ENCODE peak calls at places on chromosomes 7 and 10, in nine cellular contexts. V is COR-L47; B is H7; U is cardiac septum; Z is AG04450; D is CD8-positive, alpha-beta T cell; G is retina; F is iris pigment epithelial cell; P is bronchial epithelial cell. X is an unnamed sample.

GRCh38 chr10:58782876-58783859 is 270.5 kb downstream of the BICC1 start:
- DNase-seq in V (no peak), B (no peak), D (no peak), G (peak), U (no peak), Z (no peak), P (no peak), F (peak), X (no peak)

GRCh38 chr10:35821339-35821911 is 179.3 kb upstream of the FZD8 start:
- DNase-seq in B (no peak), Z (no peak), U (no peak), V (no peak), F (peak), P (peak), G (no peak), D (no peak), X (no peak)

GRCh38 chr10:65149878-65150277 is 1628.7 kb downstream of the REEP3 start:
- DNase-seq in F (no peak), U (no peak), V (no peak), D (no peak), G (no peak), B (no peak), P (no peak), Z (no peak), X (no peak)

GRCh38 chr7:95205821-95206220 is 118.5 kb downstream of the PON1 start:
- DNase-seq in D (no peak), Z (peak), P (peak), B (no peak), U (no peak), F (peak), V (no peak), G (no peak), X (no peak)

GRCh38 chr10:74855027-74855426 is 28.6 kb downstream of the KAT6B start:
- DNase-seq in V (no peak), F (no peak), Z (no peak), G (no peak), B (no peak), P (no peak), U (no peak), D (no peak), X (no peak)

GRCh38 chr10:93468532-93469213 is 13.5 kb downstream of the MYOF start:
- DNase-seq in P (peak), V (no peak), F (peak), Z (peak), D (no peak), B (no peak), G (no peak), U (no peak), X (no peak)

GRCh38 chr7:8605227-8605626 is 171.8 kb downstream of the NXPH1 start:
- DNase-seq in V (no peak), D (no peak), F (no peak), B (no peak), Z (no peak), P (no peak), U (no peak), G (no peak), X (no peak)

GRCh38 chr7:76393116-76394031 is 16.1 kb downstream of the SSC4D start:
- DNase-seq in F (peak), B (peak), Z (peak), V (peak), G (peak), P (peak), D (peak), U (peak), X (peak)

GRCh38 chr10:4243651-4244050 is 458.6 kb upstream of the KLF6 start:
- DNase-seq in G (no peak), Z (peak), B (no peak), U (no peak), P (peak), F (peak), D (no peak), V (no peak), X (no peak)

GRCh38 chr10:69180525-69181204 is 631 bp downstream of the SUPV3L1 start:
- DNase-seq in Z (no peak), U (no peak), V (no peak), G (no peak), P (peak), D (no peak), F (peak), B (peak), X (peak)

GRCh38 chr7:1004018-1004880 is 21.3 kb downstream of the CYP2W1 start:
- DNase-seq in D (no peak), F (no peak), Z (no peak), V (no peak), U (no peak), G (no peak), B (no peak), P (no peak), X (no peak)

GRCh38 chr7:12706900-12707536 is 19.6 kb downstream of the ARL4A start:
- DNase-seq in Z (no peak), D (no peak), V (peak), P (peak), F (peak), B (no peak), U (no peak), G (no peak), X (no peak)

GRCh38 chr10:102152545-102152890 is 329 bp downstream of the NOLC1 start:
- DNase-seq in D (no peak), B (no peak), V (no peak), G (no peak), P (no peak), U (peak), F (peak), Z (no peak), X (no peak)

GRCh38 chr7:40403664-40404476 is 269.1 kb downstream of the SUGCT start:
- DNase-seq in G (no peak), U (no peak), P (no peak), Z (no peak), F (peak), D (no peak), B (no peak), V (no peak), X (no peak)

GRCh38 chr10:26437637-26438461 is at the start of gene APBB1IP:
- DNase-seq in F (peak), Z (no peak), V (no peak), P (peak), G (peak), B (peak), D (peak), U (peak), X (peak)

GRCh38 chr10:51748959-51749358 is 49.6 kb upstream of the CSTF2T start:
- DNase-seq in U (no peak), P (no peak), V (no peak), F (no peak), D (no peak), G (no peak), Z (no peak), B (no peak), X (no peak)

GRCh38 chr10:131943021-131943814 is 38.5 kb downstream of the BNIP3 start:
- DNase-seq in U (peak), B (peak), P (no peak), Z (no peak), G (no peak), V (no peak), F (peak), D (no peak), X (no peak)

GRCh38 chr10:2887391-2888070 is 179.8 kb upstream of the PFKP start:
- DNase-seq in Z (no peak), B (no peak), U (no peak), G (no peak), V (no peak), F (no peak), P (no peak), D (no peak), X (no peak)

GRCh38 chr7:110317699-110318265 is 773.1 kb upstream of the LRRN3 start:
- DNase-seq in F (peak), B (no peak), U (no peak), P (peak), V (no peak), D (no peak), Z (peak), G (no peak), X (peak)

GRCh38 chr10:133141144-133141962 is 18.7 kb upstream of the KNDC1 start:
- DNase-seq in F (no peak), V (no peak), Z (no peak), B (peak), U (peak), P (no peak), D (no peak), G (peak), X (no peak)

GRCh38 chr7:129779602-129780256 is 168.2 kb downstream of the NRF1 start:
- DNase-seq in D (no peak), U (no peak), B (peak), V (no peak), P (peak), G (peak), Z (no peak), F (no peak), X (peak)

GRCh38 chr10:34184901-34185386 is 630.2 kb downstream of the PARD3 start:
- DNase-seq in V (no peak), D (no peak), U (no peak), P (no peak), Z (no peak), F (no peak), G (no peak), B (no peak), X (no peak)

GRCh38 chr10:99920901-99921300 is 88.8 kb downstream of the DNMBP start:
- DNase-seq in P (peak), U (no peak), Z (no peak), V (no peak), F (peak), D (no peak), B (no peak), G (no peak), X (no peak)

GRCh38 chr10:69899727-69900595 is 98.3 kb downstream of the COL13A1 start:
- DNase-seq in Z (no peak), V (no peak), F (no peak), P (no peak), D (no peak), G (no peak), B (peak), U (no peak), X (no peak)

GRCh38 chr10:130179640-130180039 is 43.4 kb downstream of the GLRX3 start:
- DNase-seq in P (peak), D (peak), U (no peak), G (peak), B (peak), Z (peak), V (peak), F (peak), X (no peak)

GRCh38 chr7:134851141-134851540 is 71.7 kb downstream of the CALD1 start:
- DNase-seq in G (no peak), D (no peak), B (no peak), U (no peak), V (no peak), P (peak), F (no peak), Z (no peak), X (no peak)

GRCh38 chr7:41875513-41875912 is 172.6 kb upstream of the INHBA start:
- DNase-seq in P (no peak), G (no peak), F (no peak), U (no peak), D (no peak), Z (no peak), V (no peak), B (no peak), X (no peak)

GRCh38 chr7:29609162-29610030 is 45.8 kb downstream of the PRR15 start:
- DNase-seq in V (peak), G (no peak), U (no peak), P (peak), F (peak), B (peak), D (no peak), Z (no peak), X (no peak)

GRCh38 chr7:105268511-105269392 is 120.0 kb downstream of the SRPK2 start:
- DNase-seq in D (no peak), B (no peak), V (peak), F (peak), Z (peak), P (peak), U (no peak), G (peak), X (peak)

GRCh38 chr7:20958474-20958873 is 171.8 kb upstream of the SP8 start:
- DNase-seq in D (no peak), V (peak), U (no peak), P (no peak), G (peak), Z (no peak), F (no peak), B (no peak), X (no peak)

GRCh38 chr10:38119038-38119437 is 24.9 kb downstream of the ZNF37A start:
- DNase-seq in F (no peak), D (no peak), B (no peak), P (no peak), Z (no peak), G (no peak), U (no peak), V (no peak), X (no peak)

GRCh38 chr10:4514445-4515108 is 311.4 kb upstream of the AKR1E2 start:
- DNase-seq in Z (no peak), B (no peak), P (no peak), V (no peak), U (peak), G (no peak), F (no peak), D (no peak), X (peak)

GRCh38 chr10:119406888-119407777 is 135.4 kb downstream of the RGS10 start:
- DNase-seq in U (no peak), Z (no peak), V (no peak), P (no peak), G (no peak), B (no peak), F (no peak), D (no peak), X (no peak)

GRCh38 chr10:92914478-92915066 is 66.3 kb downstream of the EXOC6 start:
- DNase-seq in U (no peak), V (peak), F (peak), B (peak), P (peak), Z (peak), D (peak), G (peak), X (peak)

GRCh38 chr10:43229208-43230061 is 37.4 kb downstream of the RASGEF1A start:
- DNase-seq in B (peak), P (no peak), V (no peak), F (no peak), D (peak), U (peak), G (peak), Z (no peak), X (peak)

GRCh38 chr7:128427289-128427891 is 17.6 kb upstream of the IMPDH1 start:
- DNase-seq in G (peak), B (peak), P (peak), U (no peak), V (peak), Z (no peak), D (no peak), F (peak), X (no peak)

GRCh38 chr7:96183163-96183562 is 138.7 kb downstream of the SLC25A13 start:
- DNase-seq in F (no peak), G (no peak), P (no peak), U (no peak), B (no peak), Z (no peak), V (peak), D (no peak), X (no peak)

GRCh38 chr10:121833387-121833786 is 94.4 kb downstream of the ATE1 start:
- DNase-seq in V (no peak), F (no peak), G (no peak), D (no peak), U (no peak), P (no peak), Z (no peak), B (no peak), X (no peak)

GRCh38 chr7:44059219-44060090 is 5.9 kb downstream of the PGAM2 start:
- DNase-seq in D (no peak), B (peak), V (no peak), U (peak), Z (no peak), G (no peak), P (no peak), F (no peak), X (no peak)